ENCODE peak calls at places on chromosome 10, in eight cellular contexts. A is HAP-1, R is esophagus squamous epithelium, Z is mammary epithelial cell, W is A673, L is adrenal gland, Q is fibroblast of lung, D is cardiac muscle cell. H is an unnamed sample. For H3K4me1, the result is how much of the 10 kb centered on the place peaks cover.

GRCh38 chr10:107914450-107915276 is 750.2 kb upstream of the SORCS1 start:
- DNase-seq in Z (peak), W (peak), A (no peak), R (no peak), L (no peak), D (peak), Q (peak), H (no peak)

GRCh38 chr10:129277080-129277479 is 190.0 kb upstream of the MGMT start:
- DNase-seq in Z (no peak), L (no peak), A (no peak), R (no peak), W (no peak), Q (no peak), D (no peak), H (no peak)

GRCh38 chr10:16316733-16317132 is 120.1 kb upstream of the PTER start:
- DNase-seq in Z (no peak), A (no peak), R (no peak), L (no peak), Q (no peak), D (no peak), W (no peak), H (no peak)

GRCh38 chr10:120819366-120819765 is 31.8 kb upstream of the WDR11 start:
- DNase-seq in L (no peak), W (no peak), A (no peak), R (no peak), Z (no peak), D (no peak), Q (no peak), H (no peak)

GRCh38 chr10:125479059-125479458 is 203.9 kb downstream of the TEX36 start:
- DNase-seq in A (no peak), R (no peak), L (no peak), Q (no peak), W (no peak), D (no peak), Z (peak), H (no peak)

GRCh38 chr10:91798736-91799579 is 732 bp downstream of the TNKS2 start:
- DNase-seq in D (no peak), Z (peak), A (peak), Q (peak), W (peak), L (peak), R (no peak), H (peak)

GRCh38 chr10:77912576-77912975 is 14.0 kb downstream of the DLG5 start:
- DNase-seq in Z (no peak), Q (no peak), L (no peak), R (no peak), A (no peak), D (no peak), W (no peak), H (no peak)

GRCh38 chr10:46033602-46034011 is 3.2 kb upstream of the NCOA4 start:
- DNase-seq in A (no peak), Q (peak), R (no peak), Z (peak), W (peak), L (no peak), D (peak), H (no peak)

GRCh38 chr10:27838291-27838690 is 92.7 kb upstream of the MKX start:
- DNase-seq in L (no peak), Z (no peak), Q (no peak), A (no peak), D (no peak), R (no peak), W (no peak), H (no peak)

GRCh38 chr10:15370212-15370740 is 813 bp downstream of the FAM171A1 start:
- DNase-seq in A (no peak), W (no peak), Q (peak), Z (peak), R (no peak), L (peak), D (peak), H (no peak)

GRCh38 chr10:60817135-60817805 is 39.0 kb downstream of the CDK1 start:
- DNase-seq in W (no peak), R (no peak), A (no peak), Z (no peak), D (no peak), L (no peak), Q (no peak), H (no peak)

GRCh38 chr10:131093795-131094366 is 217.6 kb downstream of the TCERG1L start:
- DNase-seq in Z (no peak), L (no peak), W (no peak), A (no peak), D (no peak), Q (no peak), R (no peak), H (no peak)

GRCh38 chr10:127117125-127117524 is 79.3 kb downstream of the INSYN2A start:
- DNase-seq in R (no peak), A (peak), L (peak), D (peak), W (peak), Q (peak), Z (peak), H (no peak)

GRCh38 chr10:93999401-93999851 is 5.7 kb downstream of the PLCE1 start:
- DNase-seq in Z (peak), Q (peak), L (no peak), D (peak), A (no peak), W (no peak), R (no peak), H (no peak)

GRCh38 chr10:119140603-119141245 is 24.8 kb downstream of the SFXN4 start:
- DNase-seq in R (no peak), Q (no peak), L (no peak), W (no peak), D (no peak), A (no peak), Z (no peak), H (no peak)

GRCh38 chr10:109959571-109960145 is 36.3 kb upstream of the XPNPEP1 start:
- DNase-seq in A (no peak), Q (peak), R (no peak), L (no peak), W (no peak), Z (no peak), D (no peak), H (no peak)

GRCh38 chr10:16967866-16968721 is 150.9 kb upstream of the RSU1 start:
- DNase-seq in R (no peak), Q (peak), A (no peak), Z (peak), W (no peak), D (peak), L (no peak), H (no peak)

GRCh38 chr10:102435529-102436233 is 3.3 kb upstream of the CUEDC2 start:
- DNase-seq in Q (no peak), D (no peak), W (peak), R (no peak), A (no peak), L (no peak), Z (no peak), H (no peak)

GRCh38 chr10:102434251-102434913 is 2.0 kb upstream of the CUEDC2 start:
- DNase-seq in A (no peak), W (no peak), L (no peak), R (no peak), D (no peak), Q (peak), Z (no peak), H (no peak)

GRCh38 chr10:102435098-102435497 is 2.7 kb upstream of the CUEDC2 start:
- DNase-seq in D (no peak), R (no peak), W (no peak), Q (no peak), A (no peak), L (no peak), Z (no peak), H (no peak)

GRCh38 chr10:102437515-102437914 is 5.1 kb upstream of the CUEDC2 start:
- DNase-seq in R (no peak), Z (no peak), W (no peak), Q (no peak), D (no peak), A (no peak), L (no peak), H (no peak)

DNA sequence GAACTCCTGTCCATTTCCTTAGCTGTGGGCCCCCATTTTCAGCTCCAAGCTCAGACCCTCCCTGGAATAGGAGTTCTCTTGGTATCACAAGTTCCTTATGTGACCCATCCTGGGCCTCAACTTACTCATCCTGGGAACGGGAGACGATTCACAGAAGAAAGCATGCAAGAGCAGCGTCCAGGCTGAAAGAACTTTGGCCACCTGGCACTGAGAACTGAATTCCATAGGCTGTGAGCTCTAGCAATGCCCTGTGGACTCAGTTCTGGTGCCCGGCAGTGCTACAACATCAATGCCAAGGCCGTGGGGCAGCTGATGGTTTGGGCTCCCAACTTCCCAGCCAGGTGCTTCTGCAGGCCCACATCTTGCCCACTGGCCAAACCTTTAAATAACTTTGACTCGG is 3.9 kb upstream of the CUEDC2 start:
- DNase-seq in Q (no peak), L (no peak), Z (no peak), A (no peak), R (no peak), W (no peak), D (no peak), H (no peak)
- H3K4me3 ChIP-seq in Q (peak), L (no peak), Z (no peak), A (no peak), R (no peak), W (no peak), D (no peak), H (peak)

GRCh38 chr10:122007415-122007814 is 18.5 kb downstream of the TACC2 start:
- DNase-seq in Z (no peak), A (no peak), W (no peak), R (no peak), D (no peak), L (no peak), Q (no peak), H (no peak)
- H3K4me1 ChIP-seq in Z (under half), A (under half), W (under half), R (under half), D (under half), L (under half), Q (under half), H (under half)

GRCh38 chr10:133100706-133101463 is 13.2 kb downstream of the ADGRA1 start:
- DNase-seq in L (peak), D (peak), Z (no peak), R (no peak), A (peak), W (no peak), Q (no peak), H (no peak)
- H3K4me3 ChIP-seq in L (no peak), D (no peak), Z (no peak), R (no peak), A (no peak), W (no peak), Q (no peak), H (no peak)

DNA sequence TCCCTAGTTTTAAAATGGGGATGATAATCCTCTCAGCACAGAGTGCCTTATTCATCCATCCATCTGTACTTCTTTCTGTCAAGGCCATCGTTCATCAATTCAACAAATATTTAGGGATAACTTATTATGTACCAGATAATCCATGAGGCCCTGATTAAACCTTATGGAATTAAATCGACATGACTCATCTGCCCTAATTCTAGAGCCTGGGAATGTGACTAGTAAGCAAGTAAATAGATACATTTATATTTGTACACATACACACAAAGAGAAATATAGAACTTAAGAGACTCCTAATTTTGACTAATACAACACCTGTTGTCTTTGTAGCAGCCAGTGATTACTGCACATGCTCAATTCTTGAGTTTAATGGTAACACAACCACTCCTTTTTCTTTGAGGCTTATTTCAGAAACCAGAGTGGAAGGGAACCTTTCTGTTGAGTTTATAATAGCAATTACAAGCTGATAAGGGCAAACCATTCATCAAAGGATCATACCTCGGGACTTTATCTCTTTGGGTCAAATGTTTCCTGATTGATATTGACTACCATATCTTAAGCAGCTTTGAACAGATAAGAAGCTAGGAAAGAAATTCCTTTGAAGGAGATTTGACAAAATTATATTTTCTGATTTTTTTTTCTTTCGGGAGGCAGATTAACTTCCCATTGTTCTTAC is 122.7 kb downstream of the ARID5B start:
- DNase-seq in A (no peak), Q (no peak), D (no peak), R (no peak), W (no peak), L (no peak), Z (no peak), H (no peak)
- H3K4me1 ChIP-seq in A (under half), Q (under half), D (under half), R (under half), W (under half), L (under half), Z (half or more), H (under half)

DNA sequence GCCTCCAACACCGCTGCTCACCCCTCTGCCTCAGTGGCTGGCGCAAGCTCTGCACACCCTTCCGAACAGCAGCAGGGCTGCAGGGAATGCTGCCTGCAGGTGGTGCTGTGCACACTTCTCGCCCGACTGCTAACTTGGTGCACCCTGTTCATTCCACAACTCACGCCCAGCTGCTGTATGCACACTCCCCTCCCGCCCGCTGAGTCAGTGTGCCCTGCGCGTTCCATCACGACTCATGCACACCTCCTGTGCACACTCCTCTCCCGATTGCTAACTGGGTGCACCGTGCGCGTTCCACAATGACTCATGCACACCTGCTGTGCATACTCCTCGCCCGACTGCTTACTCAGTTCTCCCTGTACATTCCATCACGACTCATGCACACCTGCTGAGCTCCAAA is 21.5 kb downstream of the ADARB2 start:
- DNase-seq in R (no peak), Z (peak), L (no peak), A (no peak), W (peak), D (peak), Q (no peak), H (no peak)
- H3K4me3 ChIP-seq in R (no peak), Z (no peak), L (no peak), A (no peak), W (no peak), D (no peak), Q (no peak), H (no peak)